ENCODE peak calls at places on chromosomes 12 and 14, in seven cellular contexts. B is neural progenitor cell, O is GM23248, V is K562, W is PC-3, Q is endothelial cell of umbilical vein, I is fibroblast of lung. L is an unnamed sample.

GRCh38 chr12:89971880-89972279 is 263.2 kb upstream of the ATP2B1 start:
- DNase-seq in Q (peak), B (no peak), W (no peak), O (peak), V (no peak), I (peak), L (peak)

GRCh38 chr12:111692575-111693210 is 6.8 kb downstream of the ACAD10 start:
- DNase-seq in O (peak), B (no peak), W (peak), Q (no peak), V (peak), I (no peak), L (no peak)

GRCh38 chr12:66602483-66603143 is 76.3 kb downstream of the GRIP1 start:
- DNase-seq in I (no peak), W (no peak), Q (no peak), V (no peak), B (no peak), O (no peak), L (no peak)

GRCh38 chr14:100441271-100441947 is 118.3 kb downstream of the SLC25A47 start:
- DNase-seq in Q (no peak), V (peak), I (no peak), O (no peak), W (no peak), B (no peak), L (no peak)

GRCh38 chr12:110340706-110341105 is 59.7 kb downstream of the ATP2A2 start:
- DNase-seq in W (no peak), I (no peak), Q (no peak), V (no peak), B (no peak), O (no peak), L (peak)

GRCh38 chr12:7113389-7113871 is 4.4 kb upstream of the C1RL start:
- DNase-seq in V (peak), O (peak), B (peak), I (peak), W (peak), Q (peak), L (no peak)

GRCh38 chr12:108697905-108698304 is 33.4 kb downstream of the CORO1C start:
- DNase-seq in V (no peak), O (no peak), Q (no peak), I (no peak), W (no peak), B (no peak), L (no peak)

GRCh38 chr12:65755596-65755978 is 68.7 kb upstream of the HMGA2 start:
- DNase-seq in B (no peak), I (no peak), W (peak), O (peak), Q (no peak), V (no peak), L (peak)

GRCh38 chr12:12214635-12215131 is 52.2 kb downstream of the LRP6 start:
- DNase-seq in B (no peak), Q (peak), W (peak), O (peak), V (no peak), I (peak), L (peak)

DNA sequence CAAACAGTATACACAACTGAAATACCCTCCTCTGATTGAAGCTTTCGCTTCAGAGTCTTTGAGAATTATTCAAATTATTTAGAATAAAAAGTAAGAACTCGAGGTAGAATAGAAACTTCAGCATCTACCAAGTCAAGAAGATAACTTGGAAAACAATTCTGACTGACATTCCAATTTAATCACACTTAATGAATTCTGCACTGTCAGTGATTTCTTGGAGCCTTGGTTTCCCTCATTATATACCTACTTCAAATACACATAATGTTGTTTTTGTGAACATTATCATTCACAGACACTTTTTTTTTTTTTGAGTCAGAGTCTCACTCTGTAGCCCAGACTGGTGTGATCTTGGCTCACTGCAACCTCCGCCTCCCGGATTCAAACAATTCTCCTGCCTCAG is 27.9 kb downstream of the PPP2R5E start:
- DNase-seq in W (no peak), V (no peak), O (no peak), Q (no peak), I (no peak), B (no peak), L (no peak)
- TF ChIP-seq EZH2 in W (no peak), V (no peak), O (no peak), Q (no peak), I (no peak), B (no peak), L (no peak)

DNA sequence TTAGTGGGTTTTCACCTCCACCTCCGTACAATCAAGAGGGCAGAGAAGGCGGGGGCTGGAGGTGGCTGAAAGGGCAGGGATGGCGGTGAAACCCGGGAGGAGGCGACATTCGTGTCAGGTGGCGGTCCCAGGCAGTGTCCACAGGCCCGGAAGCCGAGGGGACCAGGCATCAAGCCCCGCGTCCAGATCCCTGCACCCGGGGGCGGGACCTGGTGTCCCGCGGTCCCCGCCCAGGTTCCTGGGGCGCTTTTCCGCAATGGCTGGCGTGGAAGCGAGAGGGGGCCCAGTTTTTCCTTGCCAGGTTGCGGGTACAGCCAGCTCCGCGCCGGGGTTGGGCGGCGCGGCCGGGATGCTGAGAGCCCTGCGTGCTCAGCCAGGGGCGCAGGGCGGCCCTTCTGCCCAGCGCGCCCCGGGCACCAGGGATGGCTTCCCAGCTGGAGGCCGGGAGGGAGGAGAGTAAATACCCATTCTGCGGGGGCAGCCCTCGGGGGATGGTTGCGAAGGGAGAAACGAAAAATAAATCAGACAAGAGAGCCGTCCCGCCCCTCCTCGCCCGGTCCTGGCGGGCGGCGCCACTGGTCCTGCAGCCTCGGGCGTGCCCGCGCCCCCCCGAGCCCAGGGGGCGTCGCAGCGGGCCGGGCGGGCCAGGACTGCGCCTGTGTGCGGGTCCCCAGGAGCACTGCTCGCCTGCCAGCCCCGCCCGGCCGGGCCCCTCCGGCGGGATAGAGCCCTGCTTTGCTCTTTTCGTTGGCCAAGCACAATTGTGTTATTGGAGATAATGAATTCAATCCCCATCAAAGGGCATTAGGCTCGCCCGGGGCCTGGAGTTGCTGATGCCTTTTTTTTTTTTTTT is 11.5 kb downstream of the FOXA1 start:
- DNase-seq in B (peak), W (peak), O (no peak), Q (no peak), I (no peak), V (no peak), L (no peak)
- TF ChIP-seq EZH2 in B (peak), W (no peak), O (no peak), Q (peak), I (peak), V (no peak), L (peak)

GRCh38 chr12:131054345-131055092 is 100.8 kb downstream of the ADGRD1 start:
- DNase-seq in W (no peak), O (no peak), B (no peak), V (no peak), I (no peak), Q (no peak), L (no peak)
- TF ChIP-seq EZH2 in W (no peak), O (no peak), B (no peak), V (no peak), I (no peak), Q (no peak), L (no peak)

GRCh38 chr12:52020539-52021336 is 14.0 kb downstream of the TAMALIN start:
- DNase-seq in B (peak), V (peak), I (peak), W (peak), O (peak), Q (peak), L (no peak)

GRCh38 chr12:52022841-52023181 is 16.1 kb downstream of the TAMALIN start:
- DNase-seq in O (no peak), W (peak), V (peak), I (no peak), Q (no peak), B (peak), L (no peak)

GRCh38 chr12:52023976-52024688 is 17.4 kb downstream of the TAMALIN start:
- DNase-seq in O (no peak), I (no peak), W (no peak), Q (no peak), V (peak), B (no peak), L (peak)

GRCh38 chr12:52025301-52026172 is 18.8 kb downstream of the TAMALIN start:
- DNase-seq in B (peak), Q (peak), W (peak), O (peak), V (peak), I (peak), L (peak)

DNA sequence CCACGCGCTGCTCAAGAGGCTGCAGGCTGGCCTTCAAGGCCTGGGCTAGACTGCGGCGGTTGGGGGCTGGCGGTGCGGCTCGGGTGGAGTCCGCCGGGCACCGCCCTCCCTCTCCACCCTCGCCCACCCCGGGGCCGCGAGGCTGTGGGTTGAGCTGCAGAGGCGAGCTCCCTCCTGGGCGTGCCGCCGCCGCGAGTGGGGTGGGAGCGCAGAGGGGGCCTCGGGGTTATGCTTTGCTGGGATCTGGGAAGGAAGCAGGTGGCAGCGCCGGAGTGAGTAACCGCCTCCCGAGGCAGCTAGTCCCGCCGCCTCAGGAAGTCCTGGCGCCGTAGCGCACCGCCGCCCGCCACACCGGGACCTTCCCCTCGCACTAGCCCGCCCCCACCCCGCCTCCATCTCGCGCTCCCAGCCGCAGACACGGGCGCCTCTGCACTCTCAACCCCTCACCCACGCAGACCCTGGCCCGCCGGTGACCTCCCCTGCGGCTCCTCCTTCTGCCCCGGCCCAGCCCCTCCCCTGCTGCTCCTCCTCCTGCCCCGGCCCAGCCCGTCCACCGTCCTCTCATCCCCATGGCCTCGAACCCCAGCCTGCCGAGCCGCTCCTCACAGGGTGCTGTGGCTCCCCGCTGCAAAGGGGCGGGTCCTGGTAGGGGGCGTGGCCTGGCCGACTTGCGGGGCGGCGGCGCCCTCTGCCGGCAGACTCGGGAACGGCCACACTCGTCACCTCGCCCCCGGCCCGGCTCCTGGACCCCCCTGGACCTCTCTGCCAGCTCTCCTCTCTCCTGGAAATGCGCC is 16.6 kb downstream of the TAMALIN start:
- DNase-seq in W (peak), O (peak), B (peak), I (peak), V (peak), Q (peak), L (peak)
- TF ChIP-seq EZH2 in W (no peak), O (no peak), B (peak), I (no peak), V (no peak), Q (no peak), L (peak)

GRCh38 chr12:16604853-16605252 is 1.1 kb downstream of the LMO3 start:
- DNase-seq in Q (no peak), I (no peak), B (peak), V (no peak), O (no peak), W (no peak), L (no peak)
- TF ChIP-seq EZH2 in Q (no peak), I (no peak), B (no peak), V (no peak), O (no peak), W (no peak), L (peak)

DNA sequence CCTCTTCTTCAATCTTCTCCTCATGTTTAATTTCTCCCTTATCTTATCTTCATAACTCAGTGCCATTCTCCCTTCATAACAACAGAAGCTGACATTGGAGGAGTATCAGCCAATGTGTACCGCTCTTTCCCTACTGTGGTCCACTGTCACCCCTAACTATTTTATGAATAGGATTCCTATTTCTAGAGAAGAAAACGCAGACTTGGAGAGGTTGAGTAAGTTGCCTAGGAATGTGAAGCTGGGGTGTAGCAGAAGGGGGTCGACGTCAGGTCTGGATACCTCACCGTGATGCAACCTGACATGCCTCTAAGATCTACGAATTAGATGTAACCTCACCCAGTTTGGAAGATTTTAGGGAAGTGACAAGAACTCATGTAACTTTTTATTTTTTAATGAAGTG is 17.1 kb downstream of the LMO3 start:
- DNase-seq in W (no peak), B (no peak), V (no peak), Q (no peak), I (no peak), O (no peak), L (peak)
- TF ChIP-seq EZH2 in W (no peak), B (no peak), V (no peak), Q (no peak), I (no peak), O (no peak), L (no peak)